ENCODE peak calls at places on chromosomes 2 and 18, in seven cellular contexts. B, G, X, P, M, C and Q are unnamed samples.

GRCh38 chr2:36663851-36664715 is 32.4 kb upstream of the VIT start:
- DNase-seq in B (no peak), G (no peak), P (peak; percentile 81), X (peak; percentile 64), M (peak; percentile 66), C (peak; percentile 68), Q (no peak)

GRCh38 chr2:86592547-86593230 is 29.4 kb upstream of the CHMP3 start:
- DNase-seq in P (no peak), M (no peak), X (no peak), G (no peak), B (no peak), C (no peak), Q (no peak)

GRCh38 chr2:85935746-85936208 is 47.0 kb upstream of the ST3GAL5 start:
- DNase-seq in X (peak; percentile 81), P (no peak), M (no peak), G (no peak), B (peak; percentile 25), C (peak; percentile 53), Q (no peak)

GRCh38 chr2:28325567-28326468 is 66.8 kb upstream of the FOSL2 start:
- DNase-seq in G (peak; percentile 25), M (peak; percentile 59), C (peak; percentile 16), X (peak; percentile 65), P (no peak), B (no peak), Q (no peak)

GRCh38 chr2:165629776-165630175 is 160.3 kb downstream of the CSRNP3 start:
- DNase-seq in X (no peak), P (no peak), M (no peak), C (no peak), B (no peak), G (no peak), Q (no peak)

GRCh38 chr2:25411281-25411680 is 69.6 kb upstream of the DNMT3A start:
- DNase-seq in G (no peak), P (no peak), C (no peak), M (no peak), X (no peak), B (no peak), Q (no peak)

GRCh38 chr2:96317584-96317997 is 7.5 kb upstream of the ITPRIPL1 start:
- DNase-seq in C (no peak), B (no peak), G (no peak), P (peak; percentile 80), M (no peak), X (no peak), Q (no peak)

GRCh38 chr2:20723543-20723942 is 56.6 kb downstream of the GDF7 start:
- DNase-seq in M (no peak), P (no peak), B (no peak), G (no peak), X (no peak), C (no peak), Q (no peak)

GRCh38 chr18:66826211-66826610 is 222.3 kb upstream of the CDH19 start:
- DNase-seq in M (no peak), G (no peak), B (no peak), P (no peak), X (no peak), C (no peak), Q (no peak)

GRCh38 chr2:177172034-177172880 is 40.3 kb upstream of the HNRNPA3 start:
- DNase-seq in C (no peak), X (peak; percentile 60), P (peak; percentile 73), B (no peak), G (no peak), M (no peak), Q (no peak)

GRCh38 chr2:26172189-26172865 is 561 bp upstream of the GAREM2 start:
- DNase-seq in B (no peak), C (peak; percentile 41), G (no peak), M (no peak), X (no peak), P (no peak), Q (no peak)

GRCh38 chr2:8412586-8412985 is 269.3 kb upstream of the ID2 start:
- DNase-seq in G (no peak), B (no peak), P (no peak), M (no peak), X (no peak), C (no peak), Q (no peak)

GRCh38 chr2:68695971-68696370 is 38.6 kb upstream of the ARHGAP25 start:
- DNase-seq in G (no peak), X (no peak), C (no peak), B (no peak), P (no peak), M (no peak), Q (no peak)

GRCh38 chr18:23386317-23386716 is 66.8 kb upstream of the RIOK3 start:
- DNase-seq in B (no peak), G (no peak), X (no peak), M (no peak), P (peak; percentile 69), C (no peak), Q (no peak)

GRCh38 chr2:163600801-163601200 is 135.0 kb downstream of the FIGN start:
- DNase-seq in B (no peak), P (no peak), G (no peak), X (no peak), C (no peak), M (no peak), Q (peak; percentile 8)

GRCh38 chr18:79062806-79063205 is 6.4 kb upstream of the ATP9B start:
- DNase-seq in P (peak; percentile 21), M (no peak), G (no peak), C (no peak), B (no peak), X (no peak), Q (peak; percentile 35)

GRCh38 chr2:38533180-38533579 is 69.5 kb downstream of the HNRNPLL start:
- DNase-seq in M (no peak), P (no peak), X (no peak), G (peak; percentile 83), B (no peak), C (no peak), Q (no peak)
- TF ChIP-seq JUND in M (no peak), P (no peak), X (no peak), G (no peak), B (no peak), C (no peak), Q (no peak)

GRCh38 chr2:101418704-101419663 is 31.7 kb upstream of the CREG2 start:
- DNase-seq in X (peak; percentile 49), P (peak; percentile 71), B (no peak), C (peak; percentile 75), G (no peak), M (peak; percentile 69), Q (peak; percentile 62)
- TF ChIP-seq JUND in X (no peak), P (no peak), B (no peak), C (no peak), G (no peak), M (no peak), Q (no peak)

GRCh38 chr2:74646201-74646600 is 1.9 kb downstream of the M1AP start:
- DNase-seq in X (no peak), P (no peak), C (no peak), G (no peak), M (no peak), B (no peak), Q (no peak)
- TF ChIP-seq JUND in X (no peak), P (no peak), C (no peak), G (no peak), M (no peak), B (no peak), Q (no peak)

GRCh38 chr2:161418275-161418714 is 2.2 kb downstream of the TBR1 start:
- DNase-seq in X (no peak), G (no peak), C (no peak), B (no peak), M (no peak), P (no peak), Q (no peak)

GRCh38 chr2:161417428-161418274 is 1.6 kb downstream of the TBR1 start:
- DNase-seq in B (no peak), X (no peak), M (no peak), C (no peak), P (no peak), G (no peak), Q (no peak)

GRCh38 chr2:161419338-161419965 is 3.4 kb downstream of the TBR1 start:
- DNase-seq in X (no peak), P (no peak), C (no peak), G (no peak), M (no peak), B (no peak), Q (no peak)

GRCh38 chr2:161420406-161421025 is 4.4 kb downstream of the TBR1 start:
- DNase-seq in C (no peak), P (no peak), B (no peak), G (no peak), M (no peak), X (no peak), Q (no peak)

GRCh38 chr2:161418715-161419337 is 2.7 kb downstream of the TBR1 start:
- DNase-seq in G (no peak), M (peak; percentile 77), X (no peak), C (peak; percentile 37), B (no peak), P (no peak), Q (no peak)
- TF ChIP-seq JUND in G (no peak), M (no peak), X (no peak), C (no peak), B (no peak), P (no peak), Q (no peak)

DNA sequence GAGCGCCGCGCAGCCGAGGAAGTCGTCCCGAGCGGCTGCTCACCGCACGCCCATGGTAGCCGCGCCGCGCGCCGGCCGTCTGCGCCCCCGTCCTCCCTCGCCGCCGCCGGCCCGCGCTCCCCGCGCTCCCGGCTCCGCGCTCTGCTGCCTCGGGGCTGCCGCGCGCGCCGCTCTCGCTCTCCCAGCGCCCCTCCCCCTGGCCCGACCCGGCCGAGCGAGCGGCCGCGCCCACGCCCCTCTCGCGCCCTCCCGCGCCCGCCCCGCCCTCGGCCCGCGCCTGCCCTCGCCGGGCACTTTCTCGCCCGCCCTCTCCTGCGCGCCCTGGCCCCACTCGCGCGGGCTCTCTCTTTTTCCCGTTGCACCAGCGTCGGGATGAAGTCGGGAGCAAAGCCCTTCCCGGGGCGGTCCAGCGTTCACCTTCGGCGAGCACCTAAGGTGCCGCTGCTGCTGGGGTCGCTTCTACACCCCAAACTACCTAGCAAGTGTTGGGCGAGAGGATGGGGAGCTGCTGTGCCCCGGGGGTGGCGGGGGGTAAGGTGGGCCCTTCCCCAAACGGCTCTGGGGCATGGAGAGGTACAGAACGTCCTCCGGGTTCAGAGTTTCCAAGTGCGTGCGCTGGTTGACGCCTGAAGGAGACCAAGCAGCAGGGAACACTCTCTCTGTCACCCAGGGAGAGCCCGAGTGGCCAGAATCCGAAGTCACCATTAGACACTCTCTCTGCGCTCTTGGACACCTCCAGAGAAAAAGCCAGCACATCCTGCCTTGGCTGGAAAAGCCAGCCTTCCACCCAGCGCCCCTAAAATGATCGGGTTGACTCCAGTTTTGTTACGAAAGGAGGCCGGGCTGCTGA is at the start of gene COLEC12:
- DNase-seq in X (no peak), P (no peak), C (no peak), G (no peak), M (peak; percentile 69), B (no peak), Q (no peak)
- TF ChIP-seq JUND in X (no peak), P (no peak), C (no peak), G (no peak), M (no peak), B (no peak), Q (no peak)

DNA sequence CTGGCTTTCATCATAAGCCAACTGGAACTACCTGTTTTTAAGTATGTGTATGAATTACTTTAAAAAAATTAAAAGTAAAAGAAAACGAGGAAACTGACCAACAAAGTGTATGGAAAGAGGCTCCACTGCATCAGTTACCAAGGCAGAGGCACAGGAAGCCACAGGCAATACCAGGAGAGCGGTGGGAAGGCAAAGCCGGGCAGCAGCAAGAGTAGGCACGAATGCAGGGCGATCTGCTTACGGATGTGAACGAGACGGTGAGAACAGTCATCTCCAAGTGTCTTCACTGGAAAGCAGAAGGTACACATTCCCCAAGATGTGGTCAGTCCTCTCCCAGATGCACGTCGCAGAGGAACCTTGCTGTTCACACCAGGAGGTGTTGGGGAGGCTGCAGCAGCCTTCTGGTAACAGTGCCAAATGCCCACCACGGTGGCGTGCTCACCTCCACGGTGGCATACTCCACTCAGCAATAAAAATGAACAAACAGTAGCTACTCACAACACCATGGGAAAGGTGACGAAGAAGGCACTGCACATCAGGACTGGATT is 43.1 kb downstream of the HS6ST1 start:
- DNase-seq in B (no peak), P (no peak), G (no peak), X (no peak), C (no peak), M (no peak), Q (no peak)
- TF ChIP-seq JUND in B (no peak), P (no peak), G (no peak), X (no peak), C (no peak), M (no peak), Q (no peak)